ENCODE peak calls at places on chromosomes 16 and 17, in six cellular contexts. One of them, this sample, is unnamed.
A peak's percentile ranks its signal among the peaks of the same experiment; 100 is the strongest.

GRCh38 chr16:66207139-66207863 is 159.2 kb upstream of the CDH5 start:
- DNase-seq in WTC11: no peak
- DNase-seq in fibroblast of lung: peak; percentile 34
- DNase-seq in MM.1S: no peak
- DNase-seq in ovary: no peak
- DNase-seq in left ventricle myocardium inferior: no peak
- DNase-seq in this sample: no peak

GRCh38 chr16:75555707-75556512 is at the start of gene TMEM231:
- DNase-seq in WTC11: peak; percentile 98
- DNase-seq in fibroblast of lung: peak; percentile 92
- DNase-seq in MM.1S: peak; percentile 91
- DNase-seq in left ventricle myocardium inferior: peak; percentile 99
- DNase-seq in ovary: peak; percentile 97
- DNase-seq in this sample: peak; percentile 95

GRCh38 chr17:4852504-4853075 is 19.4 kb downstream of the MINK1 start:
- DNase-seq in MM.1S: no peak
- DNase-seq in left ventricle myocardium inferior: no peak
- DNase-seq in ovary: no peak
- DNase-seq in fibroblast of lung: peak; percentile 41
- DNase-seq in WTC11: no peak
- DNase-seq in this sample: no peak

GRCh38 chr16:8819635-8820034 is 22.0 kb downstream of the PMM2 start:
- DNase-seq in fibroblast of lung: no peak
- DNase-seq in MM.1S: no peak
- DNase-seq in left ventricle myocardium inferior: no peak
- DNase-seq in ovary: no peak
- DNase-seq in WTC11: no peak
- DNase-seq in this sample: no peak

GRCh38 chr17:9904277-9905077 is 594 bp downstream of the RCVRN start:
- DNase-seq in fibroblast of lung: no peak
- DNase-seq in ovary: no peak
- DNase-seq in left ventricle myocardium inferior: no peak
- DNase-seq in MM.1S: no peak
- DNase-seq in WTC11: no peak
- DNase-seq in this sample: no peak

GRCh38 chr17:40190197-40191021 is 13.1 kb downstream of the RAPGEFL1 start:
- DNase-seq in ovary: no peak
- DNase-seq in left ventricle myocardium inferior: no peak
- DNase-seq in fibroblast of lung: no peak
- DNase-seq in MM.1S: peak; percentile 38
- DNase-seq in WTC11: peak; percentile 73
- DNase-seq in this sample: no peak

GRCh38 chr16:23202166-23202565 is 19.6 kb downstream of the SCNN1G start:
- DNase-seq in left ventricle myocardium inferior: no peak
- DNase-seq in WTC11: no peak
- DNase-seq in ovary: no peak
- DNase-seq in fibroblast of lung: no peak
- DNase-seq in MM.1S: no peak
- DNase-seq in this sample: no peak

GRCh38 chr17:40361925-40362695 is 2.4 kb downstream of the GJD3 start:
- DNase-seq in WTC11: no peak
- DNase-seq in ovary: no peak
- DNase-seq in MM.1S: peak; percentile 19
- DNase-seq in fibroblast of lung: no peak
- DNase-seq in left ventricle myocardium inferior: no peak
- DNase-seq in this sample: no peak

GRCh38 chr17:50211249-50212120 is 10.1 kb upstream of the COL1A1 start:
- DNase-seq in ovary: peak; percentile 24
- DNase-seq in fibroblast of lung: no peak
- DNase-seq in WTC11: no peak
- DNase-seq in MM.1S: no peak
- DNase-seq in left ventricle myocardium inferior: no peak
- DNase-seq in this sample: no peak

GRCh38 chr17:31313982-31314787 is at the start of gene EVI2B:
- DNase-seq in fibroblast of lung: peak; percentile 65
- DNase-seq in WTC11: no peak
- DNase-seq in ovary: no peak
- DNase-seq in left ventricle myocardium inferior: no peak
- DNase-seq in MM.1S: peak; percentile 75
- DNase-seq in this sample: no peak

GRCh38 chr17:63274156-63274555 is 171.9 kb downstream of the CYB561 start:
- DNase-seq in MM.1S: no peak
- DNase-seq in left ventricle myocardium inferior: peak; percentile 42
- DNase-seq in ovary: no peak
- DNase-seq in WTC11: no peak
- DNase-seq in fibroblast of lung: peak; percentile 96
- DNase-seq in this sample: no peak

GRCh38 chr16:70694517-70695218 is 8.8 kb upstream of the MTSS2 start:
- DNase-seq in left ventricle myocardium inferior: no peak
- DNase-seq in fibroblast of lung: no peak
- DNase-seq in MM.1S: no peak
- DNase-seq in WTC11: no peak
- DNase-seq in ovary: peak; percentile 61
- DNase-seq in this sample: no peak

GRCh38 chr16:5918553-5919127 is 821.0 kb upstream of the EEF2KMT start:
- DNase-seq in MM.1S: peak; percentile 24
- DNase-seq in left ventricle myocardium inferior: no peak
- DNase-seq in ovary: no peak
- DNase-seq in WTC11: no peak
- DNase-seq in fibroblast of lung: no peak
- DNase-seq in this sample: no peak

GRCh38 chr16:80718480-80719220 is 85.7 kb downstream of the CDYL2 start:
- DNase-seq in ovary: no peak
- DNase-seq in WTC11: peak; percentile 22
- DNase-seq in left ventricle myocardium inferior: no peak
- DNase-seq in fibroblast of lung: no peak
- DNase-seq in MM.1S: no peak
- DNase-seq in this sample: no peak

GRCh38 chr16:85753559-85753958 is 2.7 kb upstream of the C16orf74 start:
- DNase-seq in fibroblast of lung: no peak
- DNase-seq in left ventricle myocardium inferior: no peak
- DNase-seq in WTC11: no peak
- DNase-seq in MM.1S: no peak
- DNase-seq in ovary: no peak
- DNase-seq in this sample: no peak

GRCh38 chr16:1193143-1193824 is 31.8 kb downstream of the TPSG1 start:
- DNase-seq in left ventricle myocardium inferior: no peak
- DNase-seq in MM.1S: no peak
- DNase-seq in fibroblast of lung: no peak
- DNase-seq in ovary: no peak
- DNase-seq in WTC11: no peak
- DNase-seq in this sample: no peak
- TF ChIP-seq CTCF in left ventricle myocardium inferior: no peak
- TF ChIP-seq CTCF in MM.1S: no peak
- TF ChIP-seq CTCF in fibroblast of lung: no peak
- TF ChIP-seq CTCF in ovary: no peak
- TF ChIP-seq CTCF in WTC11: no peak
- TF ChIP-seq CTCF in this sample: no peak

DNA sequence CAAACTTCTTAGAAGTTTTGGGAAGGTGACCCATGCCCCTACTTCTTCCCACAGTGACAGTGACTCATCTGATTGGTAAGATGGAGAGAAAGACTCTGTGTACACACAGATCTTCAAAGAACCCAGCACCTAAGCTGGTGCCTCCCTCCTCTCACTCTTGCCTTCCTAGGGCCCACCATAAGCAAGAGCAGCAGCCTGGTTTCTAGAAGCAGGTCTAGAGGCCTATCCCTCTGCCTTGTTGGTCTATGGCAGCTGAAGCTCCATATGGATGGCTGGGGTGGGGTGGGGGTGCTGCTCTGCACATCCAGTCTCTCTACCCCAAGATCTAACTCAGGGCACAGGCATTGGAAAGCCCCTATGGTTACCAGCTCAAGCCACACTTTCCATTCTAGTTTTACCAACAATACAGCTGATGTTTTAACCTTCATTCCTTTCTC is 47.5 kb downstream of the STAT3 start:
- DNase-seq in fibroblast of lung: no peak
- DNase-seq in left ventricle myocardium inferior: no peak
- DNase-seq in WTC11: no peak
- DNase-seq in MM.1S: peak; percentile 11
- DNase-seq in ovary: no peak
- DNase-seq in this sample: no peak
- TF ChIP-seq CTCF in fibroblast of lung: no peak
- TF ChIP-seq CTCF in left ventricle myocardium inferior: no peak
- TF ChIP-seq CTCF in WTC11: no peak
- TF ChIP-seq CTCF in MM.1S: no peak
- TF ChIP-seq CTCF in ovary: no peak
- TF ChIP-seq CTCF in this sample: no peak

GRCh38 chr17:78134899-78135385 is 4.4 kb downstream of the TMC8 start:
- DNase-seq in fibroblast of lung: no peak
- DNase-seq in left ventricle myocardium inferior: no peak
- DNase-seq in WTC11: no peak
- DNase-seq in MM.1S: no peak
- DNase-seq in ovary: no peak
- DNase-seq in this sample: no peak

GRCh38 chr17:78138204-78139060 is 7.8 kb upstream of the C17orf99 start:
- DNase-seq in fibroblast of lung: no peak
- DNase-seq in left ventricle myocardium inferior: no peak
- DNase-seq in WTC11: no peak
- DNase-seq in MM.1S: no peak
- DNase-seq in ovary: no peak
- DNase-seq in this sample: no peak

GRCh38 chr17:78135858-78136500 is 5.4 kb downstream of the TMC8 start:
- DNase-seq in ovary: no peak
- DNase-seq in WTC11: no peak
- DNase-seq in MM.1S: no peak
- DNase-seq in left ventricle myocardium inferior: no peak
- DNase-seq in fibroblast of lung: no peak
- DNase-seq in this sample: no peak

GRCh38 chr17:78140169-78141051 is 5.8 kb upstream of the C17orf99 start:
- DNase-seq in WTC11: peak; percentile 100
- DNase-seq in fibroblast of lung: peak; percentile 77
- DNase-seq in ovary: peak; percentile 75
- DNase-seq in left ventricle myocardium inferior: peak; percentile 88
- DNase-seq in MM.1S: peak; percentile 96
- DNase-seq in this sample: peak; percentile 73

DNA sequence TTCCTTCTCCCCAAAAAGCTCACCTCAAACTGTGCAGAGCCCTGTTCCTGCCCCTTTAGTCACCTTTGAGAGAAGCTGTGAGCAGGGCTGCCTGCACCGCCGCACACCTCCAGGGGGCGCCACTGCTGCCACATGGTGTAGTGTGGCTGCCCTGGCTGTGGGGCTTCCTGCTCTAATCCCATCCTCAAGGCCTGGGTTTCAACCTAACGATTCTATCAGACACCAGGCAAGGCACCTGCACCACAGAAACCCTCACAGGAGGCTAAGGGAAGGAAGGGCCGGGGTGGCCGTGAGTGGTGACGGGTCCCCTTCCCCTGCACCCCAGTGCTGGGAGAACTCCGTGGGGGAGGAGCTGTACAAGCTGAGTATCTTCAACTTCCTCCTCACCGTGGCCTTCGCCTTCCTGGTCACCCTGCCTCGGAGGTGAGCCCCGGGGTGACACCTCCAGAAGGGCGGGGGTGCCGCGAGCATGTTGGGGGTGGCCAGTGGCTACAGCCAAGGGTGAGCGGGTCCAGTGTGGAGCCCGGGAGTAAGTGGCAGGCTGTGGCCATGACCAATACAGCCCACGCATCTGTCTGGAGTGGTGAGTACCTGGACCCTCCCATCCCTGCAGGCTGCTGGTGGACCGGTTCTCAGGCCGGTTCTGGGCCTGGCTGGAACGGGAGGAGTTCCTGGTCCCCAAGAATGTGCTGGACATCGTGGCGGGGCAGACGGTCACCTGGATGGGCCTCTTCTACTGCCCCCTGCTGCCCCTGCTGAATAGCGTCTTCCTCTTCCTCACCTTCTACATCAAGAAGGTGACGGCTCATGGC is 7.0 kb downstream of the TMC8 start:
- DNase-seq in MM.1S: peak; percentile 30
- DNase-seq in fibroblast of lung: no peak
- DNase-seq in ovary: peak; percentile 14
- DNase-seq in left ventricle myocardium inferior: no peak
- DNase-seq in WTC11: peak; percentile 59
- DNase-seq in this sample: no peak
- TF ChIP-seq CTCF in MM.1S: peak; percentile 67
- TF ChIP-seq CTCF in fibroblast of lung: peak; percentile 22
- TF ChIP-seq CTCF in ovary: no peak
- TF ChIP-seq CTCF in left ventricle myocardium inferior: no peak
- TF ChIP-seq CTCF in WTC11: peak; percentile 70
- TF ChIP-seq CTCF in this sample: peak; percentile 56

DNA sequence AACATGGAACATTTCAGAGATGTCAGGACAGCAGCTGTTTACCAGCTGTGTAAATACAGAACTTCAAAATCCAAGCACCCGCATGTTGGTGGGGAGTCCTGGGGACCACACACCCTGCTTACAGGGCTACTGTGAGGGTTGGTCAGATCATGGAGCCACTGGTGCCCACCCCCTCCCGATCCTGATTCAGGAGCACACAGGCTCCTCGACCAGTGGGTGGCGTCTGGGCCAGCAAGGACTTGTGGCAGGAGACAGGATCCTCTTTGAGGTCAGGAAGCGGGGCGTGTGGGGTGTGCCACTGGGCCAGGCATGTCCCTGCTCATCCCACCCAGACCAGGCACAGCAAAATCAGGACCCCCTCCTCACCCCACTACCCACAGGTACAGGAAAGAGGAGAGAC is 83.6 kb downstream of the SDK2 start:
- DNase-seq in left ventricle myocardium inferior: no peak
- DNase-seq in MM.1S: no peak
- DNase-seq in fibroblast of lung: no peak
- DNase-seq in WTC11: peak; percentile 63
- DNase-seq in ovary: no peak
- DNase-seq in this sample: no peak
- TF ChIP-seq CTCF in left ventricle myocardium inferior: no peak
- TF ChIP-seq CTCF in MM.1S: no peak
- TF ChIP-seq CTCF in fibroblast of lung: no peak
- TF ChIP-seq CTCF in WTC11: no peak
- TF ChIP-seq CTCF in ovary: no peak
- TF ChIP-seq CTCF in this sample: no peak

GRCh38 chr16:2786826-2787151 is 571 bp downstream of the PRSS33 start:
- DNase-seq in MM.1S: no peak
- DNase-seq in fibroblast of lung: no peak
- DNase-seq in WTC11: no peak
- DNase-seq in ovary: no peak
- DNase-seq in left ventricle myocardium inferior: no peak
- DNase-seq in this sample: no peak
- TF ChIP-seq CTCF in MM.1S: no peak
- TF ChIP-seq CTCF in fibroblast of lung: no peak
- TF ChIP-seq CTCF in WTC11: no peak
- TF ChIP-seq CTCF in ovary: no peak
- TF ChIP-seq CTCF in left ventricle myocardium inferior: no peak
- TF ChIP-seq CTCF in this sample: no peak

DNA sequence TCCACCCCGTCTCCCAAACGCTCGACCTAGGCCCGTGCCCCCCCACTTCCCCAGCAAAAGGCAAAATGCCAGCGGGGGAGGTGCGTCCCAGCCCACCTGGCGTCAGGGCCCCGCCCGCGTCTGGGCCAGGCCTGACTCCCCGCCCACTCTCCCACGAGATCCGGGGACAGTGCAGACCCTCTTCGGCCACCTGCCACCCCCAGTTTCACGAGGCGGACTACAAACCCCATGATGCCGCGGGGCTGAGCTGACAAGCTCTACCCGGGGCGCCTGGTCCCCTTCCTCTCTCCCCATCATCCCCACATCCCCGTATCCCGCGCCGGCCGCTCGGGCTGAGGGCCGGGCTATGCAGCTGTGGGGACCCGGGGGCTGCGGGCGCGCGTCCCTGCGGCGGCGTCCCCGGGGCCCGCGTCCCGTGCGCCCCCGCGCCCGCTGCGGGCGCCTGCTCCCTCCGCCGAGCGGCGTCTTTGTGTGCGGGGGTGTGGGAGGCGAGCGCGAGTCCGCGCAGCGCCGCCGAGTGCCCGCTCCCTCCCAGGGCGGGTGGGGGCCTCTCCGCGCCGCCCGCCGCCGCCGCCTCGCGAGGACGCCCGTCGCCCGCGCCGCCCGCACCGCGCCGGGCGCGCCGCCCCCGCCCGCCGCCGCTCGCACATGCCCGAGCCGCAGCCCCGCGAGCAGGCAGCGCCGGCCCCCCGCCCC is at the start of gene ANKRD13B:
- DNase-seq in ovary: peak; percentile 73
- DNase-seq in WTC11: peak; percentile 71
- DNase-seq in fibroblast of lung: peak; percentile 24
- DNase-seq in left ventricle myocardium inferior: peak; percentile 58
- DNase-seq in MM.1S: no peak
- DNase-seq in this sample: peak; percentile 56
- TF ChIP-seq CTCF in ovary: no peak
- TF ChIP-seq CTCF in WTC11: no peak
- TF ChIP-seq CTCF in fibroblast of lung: no peak
- TF ChIP-seq CTCF in left ventricle myocardium inferior: no peak
- TF ChIP-seq CTCF in MM.1S: no peak
- TF ChIP-seq CTCF in this sample: no peak

This sample was measured in neural crest cell.